ENCODE peak calls at places on chromosomes 4 and X, in five cellular contexts. T is heart right ventricle, D is cardiac fibroblast, H is neural progenitor cell, Q is A549. S is an unnamed sample.

GRCh38 chrX:83019258-83019657 is 488.8 kb upstream of the POU3F4 start:
- DNase-seq in T (no peak), D (no peak), H (no peak), Q (no peak), S (no peak)

GRCh38 chrX:131677655-131678628 is 134.1 kb downstream of the OR13H1 start:
- DNase-seq in T (peak; percentile 11), D (peak; percentile 19), H (peak; percentile 70), Q (peak; percentile 38), S (no peak)

GRCh38 chrX:48569958-48570357 is 4.3 kb upstream of the RBM3 start:
- DNase-seq in T (no peak), D (no peak), H (no peak), Q (no peak), S (no peak)

GRCh38 chr4:142683997-142684396 is 162.1 kb downstream of the INPP4B start:
- DNase-seq in T (no peak), D (no peak), H (no peak), Q (no peak), S (peak; percentile 18)

GRCh38 chrX:143340190-143340589 is 177.1 kb downstream of the SPANXN3 start:
- DNase-seq in T (no peak), D (no peak), H (no peak), Q (no peak), S (no peak)

GRCh38 chr4:7537853-7538252 is 103.1 kb upstream of the PSAPL1 start:
- DNase-seq in T (no peak), D (no peak), H (no peak), Q (no peak), S (no peak)

GRCh38 chr4:4779486-4779885 is 80.0 kb upstream of the MSX1 start:
- DNase-seq in T (no peak), D (no peak), H (no peak), Q (no peak), S (no peak)

GRCh38 chrX:47458528-47458927 is 24.5 kb downstream of the ZNF41 start:
- DNase-seq in T (no peak), D (no peak), H (no peak), Q (no peak), S (no peak)

GRCh38 chrX:40105016-40105790 is 7.4 kb upstream of the BCOR start:
- DNase-seq in T (peak; percentile 59), D (peak; percentile 37), H (peak; percentile 69), Q (no peak), S (no peak)

GRCh38 chrX:15301924-15302323 is 13.5 kb downstream of the ASB11 start:
- DNase-seq in T (no peak), D (peak; percentile 42), H (no peak), Q (no peak), S (peak; percentile 24)

GRCh38 chr4:13483142-13484044 is 747 bp downstream of the RAB28 start:
- DNase-seq in T (no peak), D (peak; percentile 82), H (peak; percentile 85), Q (peak; percentile 41), S (peak; percentile 29)

GRCh38 chr4:183876268-183876934 is 28.7 kb upstream of the STOX2 start:
- DNase-seq in T (peak; percentile 88), D (peak; percentile 92), H (no peak), Q (peak; percentile 62), S (peak; percentile 23)

GRCh38 chr4:151798678-151799416 is 38.0 kb upstream of the GATB start:
- DNase-seq in T (no peak), D (no peak), H (no peak), Q (no peak), S (no peak)

GRCh38 chrX:2536974-2537373 is 36.2 kb upstream of the DHRSX start:
- DNase-seq in T (no peak), D (no peak), H (no peak), Q (no peak), S (no peak)

GRCh38 chr4:148431401-148431800 is 10.8 kb downstream of the NR3C2 start:
- DNase-seq in T (no peak), D (no peak), H (no peak), Q (no peak), S (no peak)

GRCh38 chr4:122577808-122578781 is 42.8 kb downstream of the IL21 start:
- DNase-seq in T (no peak), D (peak; percentile 54), H (peak; percentile 57), Q (peak; percentile 44), S (no peak)

GRCh38 chr4:162499478-162499877 is 335.7 kb upstream of the FSTL5 start:
- DNase-seq in T (no peak), D (no peak), H (no peak), Q (no peak), S (no peak)

GRCh38 chrX:152313529-152314302 is 137.4 kb downstream of the GABRA3 start:
- DNase-seq in T (no peak), D (no peak), H (no peak), Q (no peak), S (no peak)

GRCh38 chr4:38233727-38234478 is 273.7 kb downstream of the PTTG2 start:
- DNase-seq in T (peak; percentile 17), D (no peak), H (no peak), Q (no peak), S (no peak)

GRCh38 chr4:83238849-83239248 is 45.7 kb downstream of the COQ2 start:
- DNase-seq in T (no peak), D (no peak), H (no peak), Q (no peak), S (no peak)

GRCh38 chrX:45771560-45772340 is 571.1 kb upstream of the DIPK2B start:
- DNase-seq in T (peak; percentile 9), D (peak; percentile 60), H (no peak), Q (peak; percentile 38), S (no peak)

GRCh38 chrX:19839770-19840254 is 47.6 kb downstream of the SH3KBP1 start:
- DNase-seq in T (no peak), D (no peak), H (no peak), Q (no peak), S (no peak)

GRCh38 chr4:19944806-19945205 is 306.9 kb upstream of the SLIT2 start:
- DNase-seq in T (no peak), D (no peak), H (peak; percentile 44), Q (no peak), S (no peak)

GRCh38 chr4:65502151-65502691 is 168.1 kb downstream of the EPHA5 start:
- DNase-seq in T (no peak), D (peak; percentile 29), H (no peak), Q (peak; percentile 70), S (peak; percentile 33)

GRCh38 chrX:119693032-119693995 is at the start of gene SEPTIN6:
- DNase-seq in T (peak; percentile 66), D (peak; percentile 76), H (peak; percentile 78), Q (peak; percentile 75), S (no peak)

GRCh38 chrX:1853916-1854315 is 239.1 kb downstream of the ASMT start:
- DNase-seq in T (no peak), D (no peak), H (no peak), Q (no peak), S (no peak)

GRCh38 chr4:121195649-121196048 is 31.5 kb upstream of the TNIP3 start:
- DNase-seq in T (no peak), D (no peak), H (no peak), Q (no peak), S (no peak)

GRCh38 chr4:121198261-121198660 is 34.1 kb upstream of the TNIP3 start:
- DNase-seq in T (no peak), D (no peak), H (no peak), Q (no peak), S (no peak)

GRCh38 chr4:121200795-121201472 is 36.8 kb upstream of the TNIP3 start:
- DNase-seq in T (no peak), D (no peak), H (no peak), Q (no peak), S (no peak)

GRCh38 chr4:121199742-121200561 is 35.8 kb upstream of the TNIP3 start:
- DNase-seq in T (no peak), D (no peak), H (no peak), Q (no peak), S (no peak)
- H3K4me3 ChIP-seq in T (no peak overlapping the region), D (no peak overlapping the region), H (no peak overlapping the region), Q (no peak overlapping the region), S (no peak overlapping the region)

GRCh38 chrX:126376465-126376864 is 176.1 kb downstream of the DCAF12L1 start:
- DNase-seq in T (no peak), D (no peak), H (no peak), Q (no peak), S (no peak)
- TF ChIP-seq CTCF in T (no peak), D (no peak), H (no peak), Q (no peak), S (no peak)

GRCh38 chr4:76211769-76212168 is 1.9 kb downstream of the SCARB2 start:
- DNase-seq in T (no peak), D (no peak), H (no peak), Q (no peak), S (no peak)
- H3K4me3 ChIP-seq in T (peak overlapping the region; percentile 90), D (peak overlapping the region; percentile 71), H (peak overlapping the region; percentile 70), Q (no peak overlapping the region), S (peak overlapping the region; percentile 64)

DNA sequence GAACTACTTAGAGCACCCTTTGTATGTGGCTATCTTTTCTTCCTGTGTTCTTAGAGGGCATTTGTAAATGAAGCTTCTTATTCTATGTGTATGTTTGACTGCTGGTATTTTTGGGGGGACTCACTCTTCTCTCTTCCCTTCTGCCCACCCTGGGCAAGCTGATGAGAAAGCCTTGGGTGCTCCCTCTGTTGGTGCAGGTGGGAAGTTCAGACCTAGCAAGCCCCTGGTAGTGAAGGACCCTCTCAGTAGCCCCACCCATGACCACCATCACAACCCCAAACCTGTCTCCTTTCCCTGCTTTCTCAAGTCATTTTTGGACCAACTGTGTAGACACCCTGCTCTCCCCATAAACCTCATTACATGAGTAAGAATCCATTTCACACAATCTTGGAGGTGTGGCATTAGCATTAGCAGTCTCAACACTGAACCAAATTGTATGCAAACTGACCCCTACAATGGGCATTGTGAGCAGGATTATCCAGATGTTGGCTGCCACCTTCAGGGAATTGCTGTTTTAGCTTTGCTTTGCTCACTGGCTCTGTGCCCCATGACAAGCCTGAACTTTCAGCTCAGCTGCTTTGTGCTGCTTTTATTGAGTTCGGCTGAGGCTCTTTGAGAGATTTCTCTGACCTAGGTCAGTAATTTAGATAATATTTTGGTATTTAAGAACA is 27.9 kb downstream of the TRIM61 start:
- DNase-seq in T (no peak), D (no peak), H (peak; percentile 62), Q (no peak), S (no peak)
- TF ChIP-seq CTCF in T (no peak), D (no peak), H (peak; percentile 42), Q (no peak), S (no peak)

DNA sequence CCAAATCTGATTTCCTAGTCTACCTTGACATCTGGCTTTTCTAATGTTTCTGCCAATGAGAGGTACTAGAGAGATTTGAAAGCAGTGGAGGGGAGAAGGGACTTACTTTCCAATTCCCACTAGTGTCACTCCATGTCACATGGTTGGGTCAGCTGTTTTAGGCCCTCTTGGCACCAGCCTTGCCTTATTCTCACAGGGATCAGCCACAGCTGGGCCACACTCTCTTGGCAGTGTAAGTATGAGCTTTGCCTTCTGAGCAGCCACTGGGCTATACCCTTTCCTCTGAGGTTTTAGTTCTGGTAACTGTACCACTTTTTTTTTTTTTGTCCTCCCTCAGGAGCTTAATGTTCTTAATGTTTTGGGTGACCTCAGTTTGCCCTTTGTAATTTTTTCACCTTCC is 10.2 kb upstream of the ADH1C start:
- DNase-seq in T (peak; percentile 23), D (no peak), H (no peak), Q (no peak), S (no peak)
- H3K4me3 ChIP-seq in T (no peak overlapping the region), D (no peak overlapping the region), H (no peak overlapping the region), Q (no peak overlapping the region), S (no peak overlapping the region)

DNA sequence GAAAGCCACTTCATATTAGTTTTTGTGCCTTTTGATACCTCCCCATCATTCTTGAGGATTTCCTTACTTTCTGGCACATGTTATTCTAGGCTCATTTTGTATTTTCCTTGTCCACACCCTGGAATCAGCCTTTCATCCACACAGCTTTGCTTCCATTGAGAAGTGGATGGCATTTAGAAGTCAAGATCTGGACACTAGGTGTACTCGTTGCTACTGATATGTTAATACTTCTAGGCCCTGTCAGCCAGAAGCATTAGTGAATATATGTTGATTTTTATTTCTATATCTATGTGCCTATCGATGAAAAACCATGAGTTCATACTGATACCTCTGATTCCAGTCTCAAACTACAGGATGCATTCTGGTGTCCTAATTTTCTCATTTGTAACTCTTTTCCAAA is 73.2 kb downstream of the ARHGAP24 start:
- DNase-seq in T (no peak), D (no peak), H (no peak), Q (peak; percentile 3), S (no peak)
- TF ChIP-seq CTCF in T (no peak), D (no peak), H (no peak), Q (peak; percentile 11), S (peak; percentile 8)

S was measured in AG09309.